ENCODE peak calls at places on chromosomes 7 and 10, in four cellular contexts. L is Panc1, H is aorta, B is psoas muscle. W is an unnamed sample.

GRCh38 chr7:27095050-27095896 is 527 bp downstream of the HOXA1 start:
- DNase-seq in B (no peak), H (no peak), L (no peak), W (no peak)

GRCh38 chr7:46545790-46546189 is 624.7 kb upstream of the IGFBP3 start:
- DNase-seq in L (peak; percentile 76), B (no peak), H (no peak), W (no peak)

GRCh38 chr10:61639952-61640351 is 22.8 kb upstream of the CABCOCO1 start:
- DNase-seq in B (no peak), H (no peak), L (no peak), W (no peak)

GRCh38 chr7:47652591-47652990 is 70.7 kb upstream of the TNS3 start:
- DNase-seq in L (no peak), H (no peak), B (no peak), W (no peak)

GRCh38 chr10:42523098-42523497 is 115.3 kb downstream of the ZNF33B start:
- DNase-seq in H (no peak), B (no peak), L (no peak), W (no peak)

GRCh38 chr10:132634241-132634946 is 96.8 kb downstream of the INPP5A start:
- DNase-seq in L (no peak), B (peak; percentile 7), H (no peak), W (no peak)

GRCh38 chr10:87504667-87505365 is at the start of gene MINPP1:
- DNase-seq in L (no peak), B (peak; percentile 86), H (peak; percentile 90), W (peak; percentile 24)

GRCh38 chr7:130910949-130911944 is 177.2 kb upstream of the KLF14 start:
- DNase-seq in B (no peak), H (no peak), L (peak; percentile 76), W (no peak)

GRCh38 chr10:87068281-87068680 is 26.4 kb downstream of the GLUD1 start:
- DNase-seq in L (no peak), B (no peak), H (no peak), W (no peak)

GRCh38 chr10:132360766-132361447 is 28.9 kb downstream of the LRRC27 start:
- DNase-seq in B (peak; percentile 36), L (no peak), H (peak; percentile 56), W (no peak)

GRCh38 chr10:36362257-36362656 is 720.2 kb upstream of the FZD8 start:
- DNase-seq in H (no peak), B (no peak), L (no peak), W (no peak)

GRCh38 chr10:43361532-43362190 is 9.8 kb upstream of the FXYD4 start:
- DNase-seq in L (no peak), B (no peak), H (no peak), W (no peak)

GRCh38 chr10:113051456-113051855 is 101.4 kb downstream of the TCF7L2 start:
- DNase-seq in L (no peak), B (no peak), H (no peak), W (no peak)

GRCh38 chr10:3873728-3874461 is 88.9 kb upstream of the KLF6 start:
- DNase-seq in H (no peak), B (no peak), L (no peak), W (no peak)
- H3K27ac ChIP-seq in H (no peak overlapping the region), B (peak overlapping the region; percentile 6), L (peak overlapping the region; percentile 76), W (no peak overlapping the region)

DNA sequence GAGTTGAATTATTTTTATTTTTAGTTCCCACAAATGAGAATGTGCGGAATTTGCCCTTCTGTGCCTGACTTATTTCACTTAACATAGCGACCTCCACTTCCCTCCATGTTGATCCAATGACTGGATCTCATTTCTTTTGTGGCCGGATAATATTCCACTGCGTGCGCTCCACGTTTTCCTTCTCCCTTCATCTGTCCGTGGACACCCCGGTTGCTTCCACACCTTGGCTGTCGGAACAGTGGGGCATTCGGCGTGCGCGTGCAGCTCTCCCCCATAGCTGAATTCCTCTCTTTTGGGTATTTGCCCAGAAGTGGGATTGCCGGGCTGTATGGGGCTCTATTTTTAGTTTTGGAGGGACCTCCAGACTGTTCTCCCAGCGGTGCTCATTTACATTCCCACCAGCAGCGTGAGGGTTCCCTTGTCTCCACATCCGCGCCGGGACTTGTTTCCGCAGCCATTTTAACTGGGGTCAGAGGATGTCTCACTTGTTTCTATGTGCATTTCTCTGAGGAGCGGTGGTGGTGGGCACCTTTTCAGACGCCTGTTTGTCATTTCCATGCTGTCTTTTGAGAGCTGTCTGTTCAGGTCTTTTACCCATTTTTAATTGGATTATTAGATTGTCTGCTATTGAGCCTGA is 50.9 kb upstream of the SUN1 start:
- DNase-seq in B (no peak), L (no peak), H (no peak), W (no peak)
- H3K27ac ChIP-seq in B (peak overlapping the region; percentile 23), L (no peak overlapping the region), H (no peak overlapping the region), W (no peak overlapping the region)

GRCh38 chr10:14801693-14802092 is 27.0 kb upstream of the FAM107B start:
- DNase-seq in L (no peak), H (no peak), B (no peak), W (no peak)

GRCh38 chr10:14803827-14804226 is 29.1 kb upstream of the FAM107B start:
- DNase-seq in H (no peak), B (no peak), L (no peak), W (no peak)

GRCh38 chr10:14800397-14800796 is 25.7 kb upstream of the FAM107B start:
- DNase-seq in L (no peak), H (no peak), B (no peak), W (no peak)

GRCh38 chr10:14798631-14799030 is 23.9 kb upstream of the FAM107B start:
- DNase-seq in H (no peak), L (no peak), B (no peak), W (no peak)
- H3K27ac ChIP-seq in H (no peak overlapping the region), L (no peak overlapping the region), B (no peak overlapping the region), W (no peak overlapping the region)

GRCh38 chr10:77392851-77393250 is 244.8 kb downstream of the KCNMA1 start:
- DNase-seq in H (peak; percentile 72), B (peak; percentile 32), L (peak; percentile 98), W (peak; percentile 94)
- H3K27ac ChIP-seq in H (peak overlapping the region; percentile 52), B (no peak overlapping the region), L (peak overlapping the region; percentile 80), W (peak overlapping the region; percentile 95)

GRCh38 chr7:80922254-80923049 is 3.6 kb upstream of the SEMA3C start:
- DNase-seq in B (no peak), L (no peak), H (no peak), W (peak; percentile 77)
- H3K27ac ChIP-seq in B (no peak overlapping the region), L (peak overlapping the region; percentile 100), H (no peak overlapping the region), W (peak overlapping the region; percentile 93)

GRCh38 chr7:78134748-78135147 is 336.2 kb downstream of the PHTF2 start:
- DNase-seq in B (no peak), H (no peak), L (no peak), W (no peak)
- H3K27ac ChIP-seq in B (no peak overlapping the region), H (no peak overlapping the region), L (no peak overlapping the region), W (no peak overlapping the region)

GRCh38 chr10:5977471-5978370 is at the start of gene IL15RA:
- DNase-seq in B (peak; percentile 80), L (no peak), H (peak; percentile 90), W (peak; percentile 16)
- H3K27ac ChIP-seq in B (peak within 1 kb of the TSS; percentile 93), L (peak within 1 kb of the TSS; percentile 91), H (peak within 1 kb of the TSS; percentile 40), W (peak within 1 kb of the TSS; percentile 15)

DNA sequence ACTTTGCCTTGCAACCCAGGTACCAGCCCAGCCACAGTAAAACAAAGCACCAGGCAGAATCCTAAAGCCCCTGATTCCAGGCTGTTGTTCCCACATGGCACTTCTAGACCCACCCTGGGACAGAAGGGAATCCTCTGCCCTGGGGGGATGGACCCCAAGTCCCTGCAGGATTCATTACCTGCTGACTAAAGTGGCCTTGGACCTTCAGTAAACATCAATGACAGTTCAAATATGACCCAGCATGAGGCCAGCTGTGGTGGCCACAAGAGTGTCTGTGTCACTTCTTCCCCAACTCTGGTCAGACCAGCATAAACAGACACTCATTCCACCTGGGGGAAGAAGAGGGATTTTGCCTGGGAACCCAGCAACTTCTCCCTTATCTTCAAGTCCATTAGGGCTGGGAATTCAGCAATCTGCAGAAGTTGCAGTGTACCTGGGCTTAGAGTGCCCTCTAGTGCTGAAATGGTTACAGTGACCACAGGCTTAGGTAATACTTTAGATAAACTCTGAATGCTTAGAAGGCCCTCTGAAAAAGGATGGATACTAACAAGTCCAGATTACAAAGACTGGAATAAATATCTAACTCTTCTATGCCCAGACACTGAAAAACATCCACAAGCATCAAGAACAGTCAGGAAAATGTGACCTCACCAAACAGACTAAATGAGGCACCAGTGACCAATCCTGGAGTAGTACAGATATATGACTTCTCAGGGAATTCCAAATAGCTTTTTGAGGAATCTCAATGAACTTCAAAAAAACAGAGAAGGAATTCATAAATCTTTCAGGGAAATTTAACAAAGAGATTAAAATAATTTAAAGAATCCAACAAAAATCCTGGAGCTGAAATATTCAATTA is 108.5 kb upstream of the TMEM168 start:
- DNase-seq in L (peak; percentile 59), B (no peak), H (no peak), W (no peak)
- H3K27ac ChIP-seq in L (no peak overlapping the region), B (no peak overlapping the region), H (no peak overlapping the region), W (no peak overlapping the region)

W was measured in epithelial cell of prostate.